ENCODE peak calls at places on chromosomes 13 and 19, in six cellular contexts. Z, D, T, V, U and N are unnamed samples.

GRCh38 chr19:48330012-48330681 is 4.8 kb downstream of the EMP3 start:
- DNase-seq in Z (peak), D (peak), T (peak), V (peak), U (peak), N (peak)

GRCh38 chr13:112877496-112877895 is 91.5 kb upstream of the MCF2L start:
- DNase-seq in Z (no peak), D (no peak), T (no peak), V (no peak), U (no peak), N (no peak)

GRCh38 chr19:3115916-3116602 is 19.8 kb upstream of the GNA15 start:
- DNase-seq in Z (peak), D (no peak), T (no peak), V (no peak), U (no peak), N (no peak)

GRCh38 chr13:93982189-93982918 is 497.1 kb downstream of the DCT start:
- DNase-seq in Z (no peak), D (no peak), T (no peak), V (no peak), U (no peak), N (no peak)

GRCh38 chr13:24463078-24463477 is 49.5 kb downstream of the PARP4 start:
- DNase-seq in Z (no peak), D (no peak), T (no peak), V (no peak), U (no peak), N (no peak)

GRCh38 chr13:48949566-48950506 is 25.9 kb upstream of the FNDC3A start:
- DNase-seq in Z (no peak), D (no peak), T (no peak), V (no peak), U (no peak), N (no peak)

GRCh38 chr13:78610381-78610883 is 7.1 kb upstream of the POU4F1 start:
- DNase-seq in Z (no peak), D (no peak), T (no peak), V (no peak), U (peak), N (no peak)

GRCh38 chr13:23969672-23970071 is 72.4 kb upstream of the C1QTNF9B start:
- DNase-seq in Z (no peak), D (no peak), T (no peak), V (no peak), U (no peak), N (no peak)

GRCh38 chr19:18208098-18208951 is 4.5 kb upstream of the RAB3A start:
- DNase-seq in Z (no peak), D (peak), T (peak), V (peak), U (no peak), N (no peak)

GRCh38 chr19:1070931-1071791 is 4.2 kb downstream of the ARHGAP45 start:
- DNase-seq in Z (no peak), D (no peak), T (no peak), V (no peak), U (no peak), N (no peak)

GRCh38 chr13:113058988-113059850 is 46.4 kb upstream of the F7 start:
- DNase-seq in Z (no peak), D (no peak), T (no peak), V (no peak), U (no peak), N (no peak)

GRCh38 chr13:67574320-67575233 is 344.4 kb upstream of the PCDH9 start:
- DNase-seq in Z (no peak), D (no peak), T (no peak), V (no peak), U (no peak), N (no peak)

GRCh38 chr13:76764429-76764828 is 121.8 kb downstream of the KCTD12 start:
- DNase-seq in Z (no peak), D (no peak), T (no peak), V (no peak), U (no peak), N (no peak)

GRCh38 chr13:43805071-43805468 is 18.3 kb upstream of the ENOX1 start:
- DNase-seq in Z (no peak), D (peak), T (no peak), V (no peak), U (no peak), N (no peak)

GRCh38 chr13:93418398-93418797 is 191.8 kb downstream of the GPC6 start:
- DNase-seq in Z (no peak), D (no peak), T (no peak), V (no peak), U (no peak), N (no peak)

GRCh38 chr19:45255611-45256157 is 4.6 kb downstream of the MARK4 start:
- DNase-seq in Z (no peak), D (no peak), T (no peak), V (no peak), U (no peak), N (no peak)

GRCh38 chr19:10625762-10626138 is 397 bp downstream of the SLC44A2 start:
- DNase-seq in Z (no peak), D (no peak), T (no peak), V (no peak), U (no peak), N (no peak)

GRCh38 chr19:35404879-35405622 is 34.2 kb downstream of the GPR42 start:
- DNase-seq in Z (peak), D (peak), T (no peak), V (peak), U (no peak), N (peak)

GRCh38 chr19:56547535-56547934 is 8.8 kb downstream of the ZFP28 start:
- DNase-seq in Z (no peak), D (no peak), T (no peak), V (no peak), U (no peak), N (no peak)

GRCh38 chr19:47267350-47267759 is 7.3 kb upstream of the INAFM1 start:
- DNase-seq in Z (no peak), D (no peak), T (no peak), V (no peak), U (no peak), N (no peak)

GRCh38 chr19:34556500-34556899 is 74.9 kb downstream of the WTIP start:
- DNase-seq in Z (no peak), D (peak), T (no peak), V (peak), U (no peak), N (no peak)

GRCh38 chr13:101003566-101003965 is 329.0 kb upstream of the TMTC4 start:
- DNase-seq in Z (no peak), D (no peak), T (no peak), V (no peak), U (no peak), N (no peak)